ENCODE peak calls at places on chromosomes 4 and X, in ten cellular contexts. One of them, this sample, is unnamed.

GRCh38 chr4:174222266-174222872 is 61.1 kb downstream of the FBXO8 start:
- DNase-seq in stomach: no peak
- DNase-seq in heart left ventricle: no peak
- DNase-seq in HCT116: peak
- DNase-seq in tibial nerve: no peak
- DNase-seq in lower leg skin: no peak
- DNase-seq in ovary: no peak
- DNase-seq in NB4: peak
- DNase-seq in H1: no peak
- DNase-seq in GM12891: no peak
- DNase-seq in this sample: peak

GRCh38 chr4:23775694-23776093 is 114.2 kb downstream of the PPARGC1A start:
- DNase-seq in stomach: peak
- DNase-seq in heart left ventricle: no peak
- DNase-seq in HCT116: no peak
- DNase-seq in tibial nerve: no peak
- DNase-seq in lower leg skin: no peak
- DNase-seq in ovary: no peak
- DNase-seq in NB4: no peak
- DNase-seq in H1: no peak
- DNase-seq in GM12891: no peak
- DNase-seq in this sample: no peak

GRCh38 chr4:13534344-13535063 is 9.8 kb downstream of the NKX3-2 start:
- DNase-seq in stomach: no peak
- DNase-seq in heart left ventricle: no peak
- DNase-seq in HCT116: no peak
- DNase-seq in tibial nerve: no peak
- DNase-seq in lower leg skin: no peak
- DNase-seq in ovary: no peak
- DNase-seq in NB4: peak
- DNase-seq in H1: peak
- DNase-seq in GM12891: no peak
- DNase-seq in this sample: no peak

GRCh38 chrX:69101655-69102251 is 63.5 kb downstream of the PJA1 start:
- DNase-seq in stomach: no peak
- DNase-seq in heart left ventricle: no peak
- DNase-seq in HCT116: no peak
- DNase-seq in tibial nerve: no peak
- DNase-seq in lower leg skin: no peak
- DNase-seq in ovary: no peak
- DNase-seq in NB4: no peak
- DNase-seq in H1: no peak
- DNase-seq in GM12891: no peak
- DNase-seq in this sample: no peak

GRCh38 chrX:11530621-11531020 is 135.1 kb downstream of the ARHGAP6 start:
- DNase-seq in stomach: no peak
- DNase-seq in heart left ventricle: no peak
- DNase-seq in HCT116: no peak
- DNase-seq in tibial nerve: no peak
- DNase-seq in lower leg skin: no peak
- DNase-seq in ovary: peak
- DNase-seq in NB4: no peak
- DNase-seq in H1: no peak
- DNase-seq in GM12891: no peak
- DNase-seq in this sample: no peak

GRCh38 chr4:137998666-137999429 is 243.3 kb downstream of the SLC7A11 start:
- DNase-seq in stomach: no peak
- DNase-seq in heart left ventricle: no peak
- DNase-seq in HCT116: no peak
- DNase-seq in tibial nerve: no peak
- DNase-seq in lower leg skin: no peak
- DNase-seq in ovary: no peak
- DNase-seq in NB4: no peak
- DNase-seq in H1: no peak
- DNase-seq in GM12891: no peak
- DNase-seq in this sample: no peak

GRCh38 chr4:23874536-23874901 is 15.3 kb downstream of the PPARGC1A start:
- DNase-seq in stomach: no peak
- DNase-seq in heart left ventricle: no peak
- DNase-seq in HCT116: no peak
- DNase-seq in tibial nerve: no peak
- DNase-seq in lower leg skin: no peak
- DNase-seq in ovary: no peak
- DNase-seq in NB4: no peak
- DNase-seq in H1: no peak
- DNase-seq in GM12891: no peak
- DNase-seq in this sample: no peak

GRCh38 chr4:26242451-26242850 is 78.4 kb upstream of the RBPJ start:
- DNase-seq in stomach: no peak
- DNase-seq in heart left ventricle: no peak
- DNase-seq in HCT116: no peak
- DNase-seq in tibial nerve: no peak
- DNase-seq in lower leg skin: no peak
- DNase-seq in ovary: no peak
- DNase-seq in NB4: no peak
- DNase-seq in H1: no peak
- DNase-seq in GM12891: no peak
- DNase-seq in this sample: no peak

GRCh38 chrX:140091276-140091886 is 126.1 kb upstream of the CXorf66 start:
- DNase-seq in stomach: peak
- DNase-seq in heart left ventricle: peak
- DNase-seq in HCT116: no peak
- DNase-seq in tibial nerve: no peak
- DNase-seq in lower leg skin: peak
- DNase-seq in ovary: no peak
- DNase-seq in NB4: no peak
- DNase-seq in H1: peak
- DNase-seq in GM12891: peak
- DNase-seq in this sample: peak

GRCh38 chrX:130170752-130171445 is 863 bp upstream of the RAB33A start:
- DNase-seq in stomach: peak
- DNase-seq in heart left ventricle: peak
- DNase-seq in HCT116: no peak
- DNase-seq in tibial nerve: no peak
- DNase-seq in lower leg skin: peak
- DNase-seq in ovary: no peak
- DNase-seq in NB4: peak
- DNase-seq in H1: peak
- DNase-seq in GM12891: no peak
- DNase-seq in this sample: peak

GRCh38 chr4:177235026-177235425 is 74.6 kb upstream of the NEIL3 start:
- DNase-seq in stomach: no peak
- DNase-seq in heart left ventricle: no peak
- DNase-seq in HCT116: no peak
- DNase-seq in tibial nerve: no peak
- DNase-seq in lower leg skin: no peak
- DNase-seq in ovary: no peak
- DNase-seq in NB4: no peak
- DNase-seq in H1: no peak
- DNase-seq in GM12891: no peak
- DNase-seq in this sample: no peak

GRCh38 chrX:125205918-125206665 is 113.6 kb upstream of the TEX13C start:
- DNase-seq in stomach: no peak
- DNase-seq in heart left ventricle: no peak
- DNase-seq in HCT116: no peak
- DNase-seq in tibial nerve: no peak
- DNase-seq in lower leg skin: no peak
- DNase-seq in ovary: no peak
- DNase-seq in NB4: no peak
- DNase-seq in H1: peak
- DNase-seq in GM12891: no peak
- DNase-seq in this sample: peak

GRCh38 chrX:132612990-132613564 is 124.2 kb upstream of the MBNL3 start:
- DNase-seq in stomach: peak
- DNase-seq in heart left ventricle: peak
- DNase-seq in HCT116: peak
- DNase-seq in tibial nerve: peak
- DNase-seq in lower leg skin: no peak
- DNase-seq in ovary: peak
- DNase-seq in NB4: peak
- DNase-seq in H1: peak
- DNase-seq in GM12891: no peak
- DNase-seq in this sample: peak

GRCh38 chr4:185196437-185196836 is 7.4 kb downstream of the CFAP97 start:
- DNase-seq in stomach: no peak
- DNase-seq in heart left ventricle: no peak
- DNase-seq in HCT116: peak
- DNase-seq in tibial nerve: no peak
- DNase-seq in lower leg skin: no peak
- DNase-seq in ovary: no peak
- DNase-seq in NB4: no peak
- DNase-seq in H1: no peak
- DNase-seq in GM12891: no peak
- DNase-seq in this sample: no peak

GRCh38 chr4:89248879-89249281 is 58.7 kb downstream of the GPRIN3 start:
- DNase-seq in stomach: no peak
- DNase-seq in heart left ventricle: no peak
- DNase-seq in HCT116: no peak
- DNase-seq in tibial nerve: no peak
- DNase-seq in lower leg skin: no peak
- DNase-seq in ovary: no peak
- DNase-seq in NB4: no peak
- DNase-seq in H1: no peak
- DNase-seq in GM12891: no peak
- DNase-seq in this sample: no peak
- TF ChIP-seq POLR2A in stomach: no peak
- TF ChIP-seq POLR2A in heart left ventricle: no peak
- TF ChIP-seq POLR2A in HCT116: no peak
- TF ChIP-seq POLR2A in tibial nerve: no peak
- TF ChIP-seq POLR2A in lower leg skin: no peak
- TF ChIP-seq POLR2A in ovary: no peak
- TF ChIP-seq POLR2A in NB4: no peak
- TF ChIP-seq POLR2A in H1: no peak
- TF ChIP-seq POLR2A in GM12891: no peak
- TF ChIP-seq POLR2A in this sample: no peak

GRCh38 chr4:98932539-98932938 is 3.6 kb upstream of the EIF4E start:
- DNase-seq in stomach: no peak
- DNase-seq in heart left ventricle: no peak
- DNase-seq in HCT116: no peak
- DNase-seq in tibial nerve: no peak
- DNase-seq in lower leg skin: no peak
- DNase-seq in ovary: no peak
- DNase-seq in NB4: peak
- DNase-seq in H1: no peak
- DNase-seq in GM12891: no peak
- DNase-seq in this sample: no peak

GRCh38 chr4:98929341-98930267 is 671 bp upstream of the EIF4E start:
- DNase-seq in stomach: peak
- DNase-seq in heart left ventricle: peak
- DNase-seq in HCT116: peak
- DNase-seq in tibial nerve: peak
- DNase-seq in lower leg skin: peak
- DNase-seq in ovary: peak
- DNase-seq in NB4: peak
- DNase-seq in H1: peak
- DNase-seq in GM12891: peak
- DNase-seq in this sample: peak

GRCh38 chr4:98928131-98928504 is 815 bp downstream of the EIF4E start:
- DNase-seq in stomach: peak
- DNase-seq in heart left ventricle: peak
- DNase-seq in HCT116: peak
- DNase-seq in tibial nerve: peak
- DNase-seq in lower leg skin: peak
- DNase-seq in ovary: peak
- DNase-seq in NB4: peak
- DNase-seq in H1: no peak
- DNase-seq in GM12891: peak
- DNase-seq in this sample: peak

GRCh38 chr4:98930311-98930865 is 1.5 kb upstream of the EIF4E start:
- DNase-seq in stomach: no peak
- DNase-seq in heart left ventricle: no peak
- DNase-seq in HCT116: no peak
- DNase-seq in tibial nerve: no peak
- DNase-seq in lower leg skin: no peak
- DNase-seq in ovary: no peak
- DNase-seq in NB4: peak
- DNase-seq in H1: no peak
- DNase-seq in GM12891: no peak
- DNase-seq in this sample: no peak

DNA sequence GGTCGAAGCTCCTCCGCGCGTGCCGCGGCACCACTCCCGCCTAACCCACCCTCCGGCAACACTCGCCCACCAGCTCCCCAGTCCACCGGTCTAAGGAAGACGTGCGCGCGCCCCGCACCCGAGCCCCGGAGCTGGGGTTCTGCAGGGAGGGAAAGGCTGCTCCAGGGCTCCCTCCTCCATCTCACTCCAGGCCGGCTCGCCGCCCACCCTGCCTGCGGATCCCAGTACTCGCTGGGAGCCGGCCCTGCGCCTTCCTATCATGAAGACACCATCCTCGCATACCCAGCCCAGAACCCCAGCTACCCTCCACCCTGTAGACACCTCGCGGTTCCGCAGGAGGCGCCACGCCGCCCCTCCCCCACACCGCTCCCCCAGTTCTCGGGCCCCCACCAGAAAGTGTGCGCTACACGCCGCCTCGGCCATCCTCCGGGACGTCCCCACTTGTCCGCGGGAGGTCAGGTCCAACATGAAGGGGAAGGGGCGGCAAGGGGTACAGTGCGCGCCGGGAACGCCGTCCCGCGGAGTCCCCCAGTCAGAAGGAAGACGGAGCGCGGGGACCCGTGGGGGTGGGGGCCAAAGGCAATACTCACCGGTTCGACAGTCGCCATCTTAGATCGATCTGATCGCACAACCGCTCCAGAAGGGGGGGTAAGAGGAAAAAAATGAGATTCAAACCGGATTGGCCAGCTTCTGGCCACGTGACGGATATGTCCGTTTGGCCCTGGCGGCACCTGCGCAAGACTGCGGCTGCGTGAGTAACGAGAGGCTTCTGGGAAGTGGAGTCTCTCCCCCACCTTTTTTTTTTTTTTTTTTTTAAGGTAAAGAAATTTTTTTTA is at the start of gene EIF4E:
- DNase-seq in stomach: peak
- DNase-seq in heart left ventricle: peak
- DNase-seq in HCT116: peak
- DNase-seq in tibial nerve: peak
- DNase-seq in lower leg skin: peak
- DNase-seq in ovary: peak
- DNase-seq in NB4: peak
- DNase-seq in H1: peak
- DNase-seq in GM12891: peak
- DNase-seq in this sample: peak
- TF ChIP-seq POLR2A in stomach: no peak
- TF ChIP-seq POLR2A in heart left ventricle: peak
- TF ChIP-seq POLR2A in HCT116: peak
- TF ChIP-seq POLR2A in tibial nerve: peak
- TF ChIP-seq POLR2A in lower leg skin: no peak
- TF ChIP-seq POLR2A in ovary: peak
- TF ChIP-seq POLR2A in NB4: peak
- TF ChIP-seq POLR2A in H1: peak
- TF ChIP-seq POLR2A in GM12891: peak
- TF ChIP-seq POLR2A in this sample: peak

GRCh38 chr4:6696611-6697010 is 2.9 kb downstream of the S100P start:
- DNase-seq in stomach: no peak
- DNase-seq in heart left ventricle: no peak
- DNase-seq in HCT116: no peak
- DNase-seq in tibial nerve: no peak
- DNase-seq in lower leg skin: no peak
- DNase-seq in ovary: no peak
- DNase-seq in NB4: no peak
- DNase-seq in H1: no peak
- DNase-seq in GM12891: no peak
- DNase-seq in this sample: no peak
- TF ChIP-seq POLR2A in stomach: no peak
- TF ChIP-seq POLR2A in heart left ventricle: no peak
- TF ChIP-seq POLR2A in HCT116: no peak
- TF ChIP-seq POLR2A in tibial nerve: no peak
- TF ChIP-seq POLR2A in lower leg skin: no peak
- TF ChIP-seq POLR2A in ovary: no peak
- TF ChIP-seq POLR2A in NB4: no peak
- TF ChIP-seq POLR2A in H1: no peak
- TF ChIP-seq POLR2A in GM12891: no peak
- TF ChIP-seq POLR2A in this sample: no peak

GRCh38 chrX:47129157-47129878 is 15.2 kb downstream of the NDUFB11 start:
- DNase-seq in stomach: peak
- DNase-seq in heart left ventricle: peak
- DNase-seq in HCT116: peak
- DNase-seq in tibial nerve: peak
- DNase-seq in lower leg skin: peak
- DNase-seq in ovary: peak
- DNase-seq in NB4: peak
- DNase-seq in H1: peak
- DNase-seq in GM12891: peak
- DNase-seq in this sample: peak
- TF ChIP-seq POLR2A in stomach: no peak
- TF ChIP-seq POLR2A in heart left ventricle: no peak
- TF ChIP-seq POLR2A in HCT116: no peak
- TF ChIP-seq POLR2A in tibial nerve: peak
- TF ChIP-seq POLR2A in lower leg skin: no peak
- TF ChIP-seq POLR2A in ovary: peak
- TF ChIP-seq POLR2A in NB4: peak
- TF ChIP-seq POLR2A in H1: no peak
- TF ChIP-seq POLR2A in GM12891: peak
- TF ChIP-seq POLR2A in this sample: peak